ENCODE peak calls at places on chromosomes 4 and X, in seven cellular contexts. P, S, Z, K, V, I and H are unnamed samples.

GRCh38 chr4:25358515-25359275 is 18.4 kb upstream of the ANAPC4 start:
- DNase-seq in Z (no peak), P (no peak), K (no peak), V (no peak), S (peak; percentile 29), I (peak; percentile 93), H (no peak)

GRCh38 chr4:107740950-107741701 is 21.1 kb upstream of the PAPSS1 start:
- DNase-seq in V (peak; percentile 22), Z (peak; percentile 48), K (no peak), S (no peak), I (no peak), P (peak; percentile 90), H (no peak)

GRCh38 chrX:25049347-25049746 is 33.6 kb upstream of the ARX start:
- DNase-seq in K (no peak), I (no peak), S (no peak), P (no peak), V (no peak), Z (no peak), H (no peak)

GRCh38 chr4:88600129-88600849 is 8.0 kb downstream of the HERC3 start:
- DNase-seq in Z (no peak), K (no peak), P (peak; percentile 88), I (no peak), V (no peak), S (no peak), H (no peak)

GRCh38 chr4:45275862-45276261 is 549.5 kb upstream of the GNPDA2 start:
- DNase-seq in S (no peak), K (no peak), P (no peak), V (no peak), I (no peak), Z (no peak), H (no peak)

GRCh38 chrX:14027031-14027430 is 2.7 kb downstream of the GEMIN8 start:
- DNase-seq in I (no peak), P (no peak), K (no peak), Z (no peak), S (no peak), V (peak; percentile 68), H (no peak)

GRCh38 chrX:37470711-37471110 is 100.8 kb upstream of the LANCL3 start:
- DNase-seq in S (no peak), Z (no peak), P (no peak), V (no peak), I (no peak), K (no peak), H (no peak)

GRCh38 chr4:131613824-131614216 is 1535.3 kb upstream of the PCDH10 start:
- DNase-seq in V (no peak), K (peak; percentile 7), S (no peak), Z (no peak), I (no peak), P (peak; percentile 5), H (no peak)

GRCh38 chrX:152907084-152907651 is 9.3 kb downstream of the ZNF185 start:
- DNase-seq in P (no peak), K (no peak), V (peak; percentile 46), S (peak; percentile 92), Z (no peak), I (no peak), H (no peak)

GRCh38 chrX:119266364-119266995 is 30.4 kb downstream of the PGRMC1 start:
- DNase-seq in V (no peak), I (no peak), K (no peak), P (peak; percentile 59), S (peak; percentile 8), Z (no peak), H (no peak)

GRCh38 chr4:38967260-38968095 is 64.7 kb downstream of the TMEM156 start:
- DNase-seq in Z (no peak), P (peak; percentile 96), V (no peak), I (no peak), K (no peak), S (peak; percentile 76), H (no peak)

GRCh38 chr4:141021397-141022194 is 111.7 kb downstream of the RNF150 start:
- DNase-seq in Z (no peak), I (no peak), S (no peak), P (peak; percentile 72), V (no peak), K (no peak), H (no peak)
- H3K4me1 ChIP-seq in Z (no peaks in the 10 kb centered on the region), I (no peaks in the 10 kb centered on the region), S (no peaks in the 10 kb centered on the region), P (peaks cover 9% of the 10 kb centered on the region), V (peaks cover 5% of the 10 kb centered on the region), K (no peaks in the 10 kb centered on the region), H (peaks cover 69% of the 10 kb centered on the region)

DNA sequence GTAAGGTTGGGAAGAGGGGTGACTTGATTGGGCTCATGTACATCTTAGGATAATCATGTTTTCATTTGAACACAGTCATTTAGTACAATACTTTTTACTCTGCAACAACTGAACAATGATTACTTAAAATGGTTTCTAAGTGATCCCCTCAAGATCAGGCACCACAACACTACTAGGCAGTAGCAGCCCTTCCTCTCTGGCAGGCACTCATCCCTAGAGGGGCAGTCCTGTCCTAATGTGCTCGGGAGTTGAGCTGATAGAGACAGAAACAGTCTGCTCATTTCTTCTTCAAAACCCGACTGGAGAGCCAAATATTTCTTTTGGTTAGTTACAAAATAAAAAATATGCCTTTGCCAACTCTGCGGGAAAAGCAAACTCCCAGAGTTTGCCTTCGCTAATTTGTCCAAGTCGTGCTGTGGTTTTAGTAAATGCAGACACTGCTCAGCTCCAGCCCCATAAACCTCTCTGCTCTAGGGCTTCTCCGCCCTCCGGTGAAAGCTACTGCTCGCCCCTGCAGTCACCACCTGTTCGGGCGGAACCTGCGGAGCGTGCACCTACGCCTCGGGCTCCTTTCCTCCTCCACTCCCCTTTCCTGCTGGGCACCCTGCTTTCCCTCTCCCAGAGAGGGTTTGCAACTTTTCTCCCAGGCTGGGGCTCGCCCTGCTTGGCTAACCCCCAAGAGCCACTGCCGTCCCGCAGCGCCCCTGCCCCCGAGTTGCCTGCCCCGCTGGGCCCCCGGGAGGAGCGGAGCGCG is 524 bp upstream of the NPNT start:
- DNase-seq in K (no peak), V (no peak), I (peak; percentile 87), S (no peak), Z (no peak), P (peak; percentile 32), H (no peak)
- H3K36me3 ChIP-seq in K (peaks cover 3% of the 10 kb centered on the region), V (no peaks in the 10 kb centered on the region), I (no peaks in the 10 kb centered on the region), S (no peaks in the 10 kb centered on the region), Z (no peaks in the 10 kb centered on the region), P (no peaks in the 10 kb centered on the region), H (no peaks in the 10 kb centered on the region)

GRCh38 chrX:150694738-150695410 is 1.7 kb downstream of the MTMR1 start:
- DNase-seq in P (no peak), V (no peak), I (no peak), K (no peak), Z (no peak), S (no peak), H (no peak)

GRCh38 chrX:150693782-150694574 is 782 bp downstream of the MTMR1 start:
- DNase-seq in I (peak; percentile 82), Z (no peak), V (peak; percentile 87), K (no peak), S (peak; percentile 56), P (peak; percentile 67), H (no peak)

GRCh38 chrX:150692296-150692695 is 900 bp upstream of the MTMR1 start:
- DNase-seq in V (no peak), K (no peak), I (no peak), S (no peak), P (no peak), Z (no peak), H (no peak)

GRCh38 chrX:150690126-150690525 is 3.1 kb upstream of the MTMR1 start:
- DNase-seq in V (no peak), S (no peak), Z (no peak), P (peak; percentile 45), K (no peak), I (no peak), H (no peak)

DNA sequence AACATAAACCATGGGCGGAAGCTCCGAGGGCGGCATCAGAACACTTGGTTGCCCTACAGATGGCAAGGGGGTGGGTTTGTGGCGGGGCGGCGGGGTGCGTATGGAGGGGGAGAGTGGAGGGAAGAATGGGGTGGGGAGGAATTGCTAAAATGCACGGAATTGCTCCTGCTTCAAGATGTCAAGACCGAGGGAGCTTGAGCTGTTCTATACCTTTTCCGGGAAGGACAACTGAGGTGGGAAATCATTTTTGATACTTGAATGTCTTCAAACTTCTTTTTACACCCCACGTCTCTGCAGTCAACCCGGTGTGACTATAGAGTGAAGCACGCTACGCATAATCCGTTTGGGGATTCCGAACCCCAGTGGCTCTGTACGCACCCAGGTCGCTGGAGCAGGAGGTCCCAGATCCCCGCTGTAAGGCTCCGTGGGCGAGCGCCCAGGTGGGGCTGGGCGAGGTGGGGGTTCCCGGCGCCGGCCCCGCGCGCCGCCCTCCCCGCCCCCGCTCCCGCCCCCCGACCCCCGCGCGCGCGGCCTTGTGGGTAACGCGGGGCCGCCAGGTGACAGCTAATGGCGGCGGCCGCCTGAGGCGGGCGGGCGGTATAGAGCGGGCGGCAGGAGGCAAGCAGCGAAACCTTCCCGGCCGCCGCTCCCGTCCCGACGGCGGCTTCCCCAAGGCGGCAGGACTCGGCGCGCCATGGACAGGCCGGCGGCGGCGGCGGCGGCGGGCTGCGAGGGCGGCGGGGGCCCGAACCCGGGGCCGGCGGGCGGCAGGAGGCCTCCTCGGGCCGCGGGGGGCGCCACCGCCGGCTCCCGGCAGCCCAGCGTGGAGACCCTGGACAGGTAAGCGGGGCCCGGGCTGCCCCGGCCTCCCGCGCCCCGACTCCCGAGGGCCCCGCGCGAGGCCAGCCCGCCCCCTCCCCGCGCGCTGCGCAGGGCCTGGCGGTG is at the start of gene MTMR1:
- DNase-seq in Z (no peak), K (no peak), P (peak; percentile 56), S (peak; percentile 17), V (no peak), I (peak; percentile 74), H (no peak)
- H3K4me1 ChIP-seq in Z (no peaks in the 10 kb centered on the region), K (peaks cover 13% of the 10 kb centered on the region), P (peaks cover 10% of the 10 kb centered on the region), S (no peaks in the 10 kb centered on the region), V (peaks cover 6% of the 10 kb centered on the region), I (no peaks in the 10 kb centered on the region), H (peaks cover 4% of the 10 kb centered on the region)

DNA sequence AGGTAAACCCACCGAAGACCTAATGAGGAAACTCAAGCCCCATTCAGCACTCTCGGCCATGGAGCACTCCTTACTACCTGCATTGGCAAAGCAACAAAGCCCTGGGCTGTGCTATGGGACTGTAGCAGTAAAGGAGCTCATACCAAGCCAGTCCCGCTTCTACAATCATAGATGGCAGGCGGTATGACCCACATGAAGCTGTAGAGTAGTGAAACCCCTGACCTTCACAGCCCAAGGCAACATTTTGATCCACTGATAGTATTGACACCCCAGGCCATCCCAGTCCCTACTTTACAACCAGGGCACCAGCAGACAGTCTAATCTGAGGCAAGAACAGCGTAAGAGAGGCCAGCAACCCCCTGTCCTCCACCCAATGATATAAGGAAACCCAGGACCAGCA is 25.2 kb downstream of the CENPC start:
- DNase-seq in S (peak; percentile 1), Z (no peak), K (no peak), I (no peak), P (no peak), V (no peak), H (no peak)
- H3K36me3 ChIP-seq in S (no peaks in the 10 kb centered on the region), Z (no peaks in the 10 kb centered on the region), K (peaks cover 3% of the 10 kb centered on the region), I (peaks cover 45% of the 10 kb centered on the region), P (peaks cover 35% of the 10 kb centered on the region), V (no peaks in the 10 kb centered on the region), H (no peaks in the 10 kb centered on the region)